ENCODE peak calls at places on chromosomes 7 and 10, in nine cellular contexts. M is AG20443; K is Right ventricle myocardium superior; W is T47D; Z is ACHN; H is SJSA1; F is H4; N is naive thymus-derived CD8-positive, alpha-beta T cell; P is GM03348. S is an unnamed sample.

GRCh38 chr10:53256623-53257022 is 484.0 kb upstream of the MBL2 start:
- DNase-seq in W (no peak), F (no peak), Z (no peak), M (no peak), K (no peak), H (no peak), P (no peak), N (no peak), S (no peak)

GRCh38 chr10:53573498-53573897 is 800.9 kb upstream of the MBL2 start:
- DNase-seq in H (no peak), W (no peak), Z (no peak), N (no peak), F (no peak), P (no peak), M (no peak), K (no peak), S (no peak)

GRCh38 chr10:73643362-73643761 is 2.1 kb upstream of the MYOZ1 start:
- DNase-seq in M (no peak), N (no peak), H (no peak), P (no peak), K (no peak), W (no peak), F (no peak), Z (no peak), S (no peak)

GRCh38 chr7:43929529-43930457 is 3.6 kb downstream of the UBE2D4 start:
- DNase-seq in K (no peak), P (no peak), H (no peak), Z (no peak), M (no peak), N (no peak), W (no peak), F (no peak), S (no peak)

GRCh38 chr7:115635367-115635766 is 395.2 kb downstream of the TFEC start:
- DNase-seq in P (peak), K (no peak), H (no peak), F (no peak), Z (no peak), N (no peak), M (peak), W (no peak), S (no peak)

GRCh38 chr7:44148961-44149550 is 7.9 kb upstream of the MYL7 start:
- DNase-seq in H (no peak), K (no peak), M (no peak), W (no peak), P (no peak), Z (no peak), N (no peak), F (no peak), S (no peak)

GRCh38 chr10:90179696-90180407 is 478.5 kb downstream of the KIF20B start:
- DNase-seq in Z (no peak), W (no peak), N (no peak), F (peak), M (no peak), K (peak), H (no peak), P (no peak), S (peak)

GRCh38 chr7:142319970-142320369 is 62.1 kb upstream of the PRSS58 start:
- DNase-seq in M (peak), W (no peak), Z (peak), P (no peak), F (no peak), N (peak), H (no peak), K (no peak), S (no peak)

GRCh38 chr7:117143580-117143979 is 179.3 kb downstream of the WNT2 start:
- DNase-seq in P (no peak), W (no peak), N (no peak), Z (no peak), F (no peak), H (no peak), K (no peak), M (no peak), S (no peak)

GRCh38 chr10:61639952-61640351 is 22.8 kb upstream of the CABCOCO1 start:
- DNase-seq in Z (no peak), K (no peak), H (no peak), W (no peak), M (no peak), F (no peak), N (no peak), P (no peak), S (no peak)

GRCh38 chr7:133822001-133822641 is 305.0 kb upstream of the LRGUK start:
- DNase-seq in M (no peak), H (no peak), Z (no peak), K (no peak), N (no peak), P (no peak), W (no peak), F (no peak), S (no peak)

GRCh38 chr7:27108390-27109127 is 6.1 kb upstream of the HOXA2 start:
- DNase-seq in P (no peak), Z (no peak), N (no peak), F (no peak), H (no peak), M (no peak), K (no peak), W (no peak), S (no peak)

GRCh38 chr10:69345402-69345801 is 67.1 kb downstream of the HK1 start:
- DNase-seq in W (no peak), P (no peak), Z (no peak), M (no peak), K (no peak), H (no peak), F (no peak), N (no peak), S (no peak)

GRCh38 chr7:24508301-24508700 is 65.0 kb upstream of the PALS2 start:
- DNase-seq in W (no peak), Z (no peak), H (no peak), M (no peak), F (no peak), K (no peak), N (no peak), P (no peak), S (no peak)

GRCh38 chr10:19488592-19489280 is 327.5 kb upstream of the PLXDC2 start:
- DNase-seq in W (no peak), P (peak), K (peak), M (peak), N (no peak), Z (no peak), H (no peak), F (no peak), S (peak)

GRCh38 chr7:157464111-157464970 is 127.5 kb downstream of the DNAJB6 start:
- DNase-seq in N (no peak), P (no peak), W (no peak), Z (no peak), H (no peak), M (no peak), F (no peak), K (no peak), S (peak)

GRCh38 chr7:46838463-46838862 is 743.4 kb downstream of the TNS3 start:
- DNase-seq in K (no peak), H (no peak), F (no peak), M (no peak), W (no peak), P (no peak), Z (no peak), N (no peak), S (no peak)

GRCh38 chr10:52696232-52696631 is 76.4 kb downstream of the MBL2 start:
- DNase-seq in F (no peak), H (no peak), N (no peak), K (no peak), W (no peak), M (no peak), Z (no peak), P (no peak), S (no peak)

GRCh38 chr10:5547934-5548660 is 23.3 kb downstream of the CALML3 start:
- DNase-seq in H (peak), N (no peak), P (no peak), M (peak), K (peak), F (no peak), W (peak), Z (no peak), S (no peak)

GRCh38 chr7:101308245-101309085 is 13.1 kb downstream of the IFT22 start:
- DNase-seq in K (peak), W (peak), P (peak), N (no peak), Z (peak), F (no peak), M (peak), H (no peak), S (no peak)

GRCh38 chr7:101563198-101563901 is 65.7 kb downstream of the MYL10 start:
- DNase-seq in P (no peak), W (no peak), K (no peak), M (no peak), Z (no peak), H (no peak), F (no peak), N (no peak), S (no peak)

GRCh38 chr10:77939561-77940001 is 13.0 kb upstream of the DLG5 start:
- DNase-seq in K (peak), H (no peak), F (peak), P (peak), Z (no peak), N (no peak), M (peak), W (no peak), S (no peak)

GRCh38 chr10:78844956-78845355 is 223.8 kb upstream of the ZMIZ1 start:
- DNase-seq in W (no peak), F (no peak), M (no peak), Z (no peak), K (no peak), H (no peak), N (no peak), P (no peak), S (no peak)

GRCh38 chr7:154304740-154305679 is 252.8 kb downstream of the DPP6 start:
- DNase-seq in M (no peak), K (no peak), F (no peak), W (no peak), P (no peak), Z (no peak), H (no peak), N (no peak), S (peak)

GRCh38 chr7:131544449-131545425 is 11.7 kb downstream of the PODXL start:
- DNase-seq in P (peak), W (no peak), K (no peak), Z (peak), N (no peak), H (peak), F (peak), M (peak), S (peak)

GRCh38 chr7:103524042-103524907 is 78.3 kb upstream of the SLC26A5 start:
- DNase-seq in M (peak), H (peak), P (peak), W (peak), K (no peak), N (no peak), Z (peak), F (peak), S (peak)

GRCh38 chr10:17562572-17562971 is 54.6 kb downstream of the HACD1 start:
- DNase-seq in F (peak), N (no peak), P (peak), M (no peak), Z (no peak), H (no peak), W (no peak), K (no peak), S (no peak)

GRCh38 chr7:108598153-108598552 is 28.5 kb downstream of the DNAJB9 start:
- DNase-seq in H (no peak), F (no peak), K (no peak), P (no peak), W (no peak), M (no peak), Z (no peak), N (no peak), S (peak)

GRCh38 chr10:78543749-78544446 is 510.2 kb downstream of the RPS24 start:
- DNase-seq in W (no peak), K (peak), Z (no peak), P (peak), N (no peak), F (peak), H (peak), M (peak), S (peak)

GRCh38 chr7:131106681-131107342 is 220.9 kb upstream of the MKLN1 start:
- DNase-seq in P (peak), Z (peak), N (peak), F (peak), M (peak), W (peak), K (peak), H (no peak), S (peak)

GRCh38 chr10:78566216-78567135 is 502.3 kb upstream of the ZMIZ1 start:
- DNase-seq in N (no peak), F (no peak), Z (no peak), W (no peak), K (no peak), H (peak), P (peak), M (peak), S (no peak)

GRCh38 chr7:159113056-159113455 is 31.6 kb downstream of the VIPR2 start:
- DNase-seq in P (no peak), W (no peak), H (no peak), K (no peak), Z (no peak), M (no peak), N (no peak), F (no peak), S (no peak)

GRCh38 chr10:129860396-129860795 is 103.7 kb downstream of the EBF3 start:
- DNase-seq in N (no peak), P (no peak), M (no peak), F (no peak), W (no peak), H (no peak), Z (no peak), K (no peak), S (no peak)

GRCh38 chr10:63491558-63492316 is 26.0 kb upstream of the JMJD1C start:
- DNase-seq in N (no peak), Z (no peak), H (no peak), K (no peak), F (peak), W (no peak), P (peak), M (peak), S (no peak)

GRCh38 chr7:157139142-157140117 is 704 bp downstream of the UBE3C start:
- DNase-seq in K (peak), P (peak), F (no peak), H (peak), Z (peak), N (peak), W (no peak), M (peak), S (no peak)

GRCh38 chr7:39504963-39505362 is 61.2 kb upstream of the YAE1 start:
- DNase-seq in M (peak), W (no peak), F (peak), N (no peak), P (no peak), Z (peak), H (peak), K (no peak), S (no peak)

GRCh38 chr10:35789996-35790395 is 147.9 kb upstream of the FZD8 start:
- DNase-seq in Z (no peak), K (no peak), M (no peak), F (no peak), P (peak), H (peak), W (no peak), N (no peak), S (no peak)

GRCh38 chr10:60759181-60759580 is 19.1 kb upstream of the CDK1 start:
- DNase-seq in H (no peak), N (no peak), W (no peak), Z (no peak), M (no peak), K (no peak), P (no peak), F (no peak), S (no peak)

S was measured in Ammon's horn.